ENCODE peak calls at places on chromosome 6, in eight cellular contexts. R is endodermal cell; F is tibial nerve; V is cardiac muscle cell; Z is brain microvascular endothelial cell; P is astrocyte of the spinal cord; D is CD8-positive, alpha-beta T cell; O is lower lobe of right lung. T is an unnamed sample.
A peak's percentile ranks its signal among the peaks of the same experiment; 100 is the strongest.

GRCh38 chr6:119791746-119792145 is 442.2 kb upstream of the MAN1A1 start:
- DNase-seq in D (no peak), P (peak; percentile 40), R (no peak), V (no peak), Z (no peak), O (no peak), F (no peak), T (no peak)

GRCh38 chr6:118451839-118452238 is 96.3 kb upstream of the PLN start:
- DNase-seq in O (no peak), P (no peak), D (no peak), Z (no peak), V (no peak), R (no peak), F (no peak), T (no peak)

GRCh38 chr6:157036245-157036681 is 259.1 kb downstream of the ARID1B start:
- DNase-seq in O (no peak), D (no peak), Z (no peak), P (no peak), F (no peak), V (peak; percentile 70), R (no peak), T (no peak)

GRCh38 chr6:107711412-107711811 is 112.7 kb downstream of the SCML4 start:
- DNase-seq in F (no peak), P (no peak), O (no peak), D (no peak), Z (no peak), V (no peak), R (no peak), T (no peak)

GRCh38 chr6:107275330-107275865 is 160.1 kb upstream of the BEND3 start:
- DNase-seq in F (no peak), Z (peak; percentile 21), P (no peak), O (no peak), R (peak; percentile 61), D (no peak), V (peak; percentile 12), T (no peak)

GRCh38 chr6:45666844-45667243 is 289.1 kb upstream of the SUPT3H start:
- DNase-seq in R (no peak), V (no peak), Z (no peak), P (no peak), O (no peak), D (no peak), F (no peak), T (no peak)

GRCh38 chr6:74596586-74596985 is 609.3 kb downstream of the COL12A1 start:
- DNase-seq in V (no peak), R (no peak), O (no peak), Z (no peak), P (peak; percentile 36), F (no peak), D (no peak), T (no peak)

GRCh38 chr6:24749292-24749691 is 25.4 kb upstream of the GMNN start:
- DNase-seq in Z (no peak), O (no peak), F (no peak), P (no peak), V (no peak), R (no peak), D (no peak), T (no peak)

GRCh38 chr6:150072201-150072600 is 3.3 kb upstream of the ULBP3 start:
- DNase-seq in P (no peak), O (peak; percentile 92), Z (peak; percentile 35), D (no peak), V (peak; percentile 14), F (no peak), R (peak; percentile 85), T (peak; percentile 97)

GRCh38 chr6:163301721-163302635 is 112.5 kb upstream of the QKI start:
- DNase-seq in V (no peak), D (no peak), R (no peak), Z (no peak), F (no peak), P (no peak), O (no peak), T (no peak)

GRCh38 chr6:89133981-89134380 is 11.9 kb upstream of the PM20D2 start:
- DNase-seq in R (peak; percentile 57), V (no peak), P (no peak), D (no peak), O (no peak), F (no peak), Z (no peak), T (no peak)

GRCh38 chr6:5732496-5732895 is 274.2 kb downstream of the NRN1 start:
- DNase-seq in P (no peak), O (no peak), D (no peak), Z (no peak), F (no peak), R (no peak), V (no peak), T (no peak)

GRCh38 chr6:9484686-9485085 is 930.2 kb downstream of the TFAP2A start:
- DNase-seq in P (no peak), Z (no peak), V (no peak), D (no peak), O (no peak), F (no peak), R (no peak), T (no peak)

GRCh38 chr6:44227138-44227770 is 3.9 kb downstream of the SLC29A1 start:
- DNase-seq in V (no peak), P (no peak), F (no peak), Z (no peak), O (no peak), R (peak; percentile 70), D (no peak), T (no peak)
- H3K4me3 ChIP-seq in V (no peak overlapping the region), P (no peak overlapping the region), F (no peak overlapping the region), Z (no peak overlapping the region), O (no peak overlapping the region), R (no peak overlapping the region), D (no peak overlapping the region), T (no peak overlapping the region)

DNA sequence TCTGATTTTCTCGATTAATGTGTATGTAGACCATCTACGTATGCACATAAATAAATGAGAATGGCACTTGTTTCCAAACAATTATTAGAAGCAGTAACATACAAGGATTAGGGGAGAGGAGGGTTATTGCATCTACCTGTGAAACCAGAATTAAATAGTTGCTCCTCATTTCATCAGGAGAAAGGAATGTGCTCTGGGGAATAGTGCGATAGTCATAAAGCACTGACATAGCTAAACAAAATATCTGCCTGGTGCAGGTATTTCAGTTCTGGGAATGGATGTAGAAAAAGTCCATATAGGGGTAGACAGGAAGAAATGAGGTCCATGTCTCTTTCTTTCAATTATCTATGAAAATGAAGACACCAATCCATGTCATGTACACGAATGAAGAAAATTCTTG is 1.6 kb upstream of the ID4 start:
- DNase-seq in D (no peak), R (no peak), P (no peak), V (no peak), F (no peak), O (no peak), Z (no peak), T (no peak)
- H3K4me3 ChIP-seq in D (no peak overlapping the region), R (no peak overlapping the region), P (no peak overlapping the region), V (no peak overlapping the region), F (no peak overlapping the region), O (no peak overlapping the region), Z (no peak overlapping the region), T (no peak overlapping the region)

GRCh38 chr6:55276745-55277627 is 50.3 kb upstream of the GFRAL start:
- DNase-seq in Z (peak; percentile 27), O (no peak), D (no peak), F (peak; percentile 7), V (peak; percentile 84), R (peak; percentile 79), P (peak; percentile 74), T (no peak)
- H3K4me3 ChIP-seq in Z (no peak overlapping the region), O (no peak overlapping the region), D (no peak overlapping the region), F (no peak overlapping the region), V (no peak overlapping the region), R (no peak overlapping the region), P (no peak overlapping the region), T (no peak overlapping the region)

GRCh38 chr6:72580281-72580940 is 41.5 kb upstream of the KCNQ5 start:
- DNase-seq in D (no peak), P (peak; percentile 79), O (no peak), V (peak; percentile 89), R (peak; percentile 67), F (no peak), Z (peak; percentile 76), T (no peak)

DNA sequence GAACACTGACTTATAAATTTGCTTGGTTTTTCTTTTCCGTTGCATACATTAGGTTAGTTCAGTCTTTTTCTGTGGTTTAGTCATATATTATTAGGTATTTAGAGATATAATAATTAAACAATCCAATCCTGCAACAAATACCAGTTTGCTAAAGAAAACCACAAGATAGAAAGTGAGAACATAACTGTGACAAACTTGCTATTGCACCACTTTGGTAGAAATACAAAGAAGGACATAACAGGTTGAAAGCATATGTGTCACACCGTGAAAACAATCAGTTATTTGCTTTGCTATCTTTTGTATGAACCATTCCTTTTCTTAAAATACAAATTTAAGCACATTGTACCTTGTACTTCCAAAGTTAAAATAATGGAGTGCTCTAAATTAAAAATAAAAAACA is 42.0 kb upstream of the KCNQ5 start:
- DNase-seq in O (no peak), Z (no peak), R (no peak), F (no peak), P (no peak), D (no peak), V (peak; percentile 6), T (no peak)
- H3K4me3 ChIP-seq in O (no peak overlapping the region), Z (no peak overlapping the region), R (no peak overlapping the region), F (no peak overlapping the region), P (no peak overlapping the region), D (no peak overlapping the region), V (no peak overlapping the region), T (no peak overlapping the region)